ENCODE peak calls at places on chromosome 20, in ten cellular contexts. One of them, this sample, is unnamed.

GRCh38 chr20:56433221-56433879 is 21.3 kb downstream of the CASS4 start:
- DNase-seq in activated naive CD4-positive, alpha-beta T cell treated with anti-CD3 and anti-CD28 coated beads for 36 hours: no peak
- DNase-seq in IMR-90: no peak
- DNase-seq in CD4-positive, CD25-positive, alpha-beta regulatory T cell: no peak
- DNase-seq in AG20443: peak
- DNase-seq in NCI-H2029 treated with DMSO at 0.1 percent for 48 hours: no peak
- DNase-seq in activated CD4-positive, alpha-beta T cell treated with anti-CD3 and anti-CD28 coated beads, Interleukin-2, amount 50 U/mL, for 48 hours: no peak
- DNase-seq in stimulated activated naive CD4-positive, alpha-beta T cell: no peak
- DNase-seq in activated T-cell treated with anti-CD3 and anti-CD28 coated beads, Interleukin-2, amount 50 U/mL, for 4 hours: no peak
- DNase-seq in GM12865: no peak
- DNase-seq in this sample: peak

GRCh38 chr20:54920491-54920890 is 445.1 kb downstream of the DOK5 start:
- DNase-seq in IMR-90: no peak
- DNase-seq in CD4-positive, CD25-positive, alpha-beta regulatory T cell: no peak
- DNase-seq in stimulated activated naive CD4-positive, alpha-beta T cell: no peak
- DNase-seq in activated CD4-positive, alpha-beta T cell treated with anti-CD3 and anti-CD28 coated beads, Interleukin-2, amount 50 U/mL, for 48 hours: no peak
- DNase-seq in NCI-H2029 treated with DMSO at 0.1 percent for 48 hours: no peak
- DNase-seq in GM12865: no peak
- DNase-seq in activated naive CD4-positive, alpha-beta T cell treated with anti-CD3 and anti-CD28 coated beads for 36 hours: no peak
- DNase-seq in AG20443: no peak
- DNase-seq in activated T-cell treated with anti-CD3 and anti-CD28 coated beads, Interleukin-2, amount 50 U/mL, for 4 hours: no peak
- DNase-seq in this sample: no peak

GRCh38 chr20:33112547-33113386 is 33.3 kb downstream of the BPIFB4 start:
- DNase-seq in activated CD4-positive, alpha-beta T cell treated with anti-CD3 and anti-CD28 coated beads, Interleukin-2, amount 50 U/mL, for 48 hours: no peak
- DNase-seq in stimulated activated naive CD4-positive, alpha-beta T cell: no peak
- DNase-seq in activated naive CD4-positive, alpha-beta T cell treated with anti-CD3 and anti-CD28 coated beads for 36 hours: no peak
- DNase-seq in IMR-90: no peak
- DNase-seq in GM12865: no peak
- DNase-seq in NCI-H2029 treated with DMSO at 0.1 percent for 48 hours: no peak
- DNase-seq in AG20443: no peak
- DNase-seq in activated T-cell treated with anti-CD3 and anti-CD28 coated beads, Interleukin-2, amount 50 U/mL, for 4 hours: no peak
- DNase-seq in CD4-positive, CD25-positive, alpha-beta regulatory T cell: no peak
- DNase-seq in this sample: no peak

GRCh38 chr20:25052255-25053206 is 5.4 kb downstream of the ACSS1 start:
- DNase-seq in activated naive CD4-positive, alpha-beta T cell treated with anti-CD3 and anti-CD28 coated beads for 36 hours: no peak
- DNase-seq in AG20443: peak
- DNase-seq in stimulated activated naive CD4-positive, alpha-beta T cell: no peak
- DNase-seq in GM12865: peak
- DNase-seq in CD4-positive, CD25-positive, alpha-beta regulatory T cell: no peak
- DNase-seq in activated T-cell treated with anti-CD3 and anti-CD28 coated beads, Interleukin-2, amount 50 U/mL, for 4 hours: no peak
- DNase-seq in activated CD4-positive, alpha-beta T cell treated with anti-CD3 and anti-CD28 coated beads, Interleukin-2, amount 50 U/mL, for 48 hours: no peak
- DNase-seq in IMR-90: no peak
- DNase-seq in NCI-H2029 treated with DMSO at 0.1 percent for 48 hours: no peak
- DNase-seq in this sample: no peak

GRCh38 chr20:46554850-46555249 is 4.4 kb upstream of the OCSTAMP start:
- DNase-seq in GM12865: no peak
- DNase-seq in AG20443: no peak
- DNase-seq in CD4-positive, CD25-positive, alpha-beta regulatory T cell: no peak
- DNase-seq in stimulated activated naive CD4-positive, alpha-beta T cell: no peak
- DNase-seq in activated naive CD4-positive, alpha-beta T cell treated with anti-CD3 and anti-CD28 coated beads for 36 hours: no peak
- DNase-seq in activated T-cell treated with anti-CD3 and anti-CD28 coated beads, Interleukin-2, amount 50 U/mL, for 4 hours: no peak
- DNase-seq in activated CD4-positive, alpha-beta T cell treated with anti-CD3 and anti-CD28 coated beads, Interleukin-2, amount 50 U/mL, for 48 hours: no peak
- DNase-seq in IMR-90: no peak
- DNase-seq in NCI-H2029 treated with DMSO at 0.1 percent for 48 hours: no peak
- DNase-seq in this sample: no peak

GRCh38 chr20:11537032-11537431 is 380.7 kb upstream of the BTBD3 start:
- DNase-seq in AG20443: no peak
- DNase-seq in GM12865: no peak
- DNase-seq in activated CD4-positive, alpha-beta T cell treated with anti-CD3 and anti-CD28 coated beads, Interleukin-2, amount 50 U/mL, for 48 hours: no peak
- DNase-seq in activated T-cell treated with anti-CD3 and anti-CD28 coated beads, Interleukin-2, amount 50 U/mL, for 4 hours: no peak
- DNase-seq in IMR-90: no peak
- DNase-seq in NCI-H2029 treated with DMSO at 0.1 percent for 48 hours: no peak
- DNase-seq in CD4-positive, CD25-positive, alpha-beta regulatory T cell: no peak
- DNase-seq in activated naive CD4-positive, alpha-beta T cell treated with anti-CD3 and anti-CD28 coated beads for 36 hours: no peak
- DNase-seq in stimulated activated naive CD4-positive, alpha-beta T cell: no peak
- DNase-seq in this sample: no peak

GRCh38 chr20:52212943-52213342 is 21.4 kb upstream of the ZFP64 start:
- DNase-seq in stimulated activated naive CD4-positive, alpha-beta T cell: no peak
- DNase-seq in activated CD4-positive, alpha-beta T cell treated with anti-CD3 and anti-CD28 coated beads, Interleukin-2, amount 50 U/mL, for 48 hours: no peak
- DNase-seq in NCI-H2029 treated with DMSO at 0.1 percent for 48 hours: no peak
- DNase-seq in activated T-cell treated with anti-CD3 and anti-CD28 coated beads, Interleukin-2, amount 50 U/mL, for 4 hours: no peak
- DNase-seq in activated naive CD4-positive, alpha-beta T cell treated with anti-CD3 and anti-CD28 coated beads for 36 hours: no peak
- DNase-seq in GM12865: no peak
- DNase-seq in AG20443: no peak
- DNase-seq in IMR-90: no peak
- DNase-seq in CD4-positive, CD25-positive, alpha-beta regulatory T cell: no peak
- DNase-seq in this sample: no peak

GRCh38 chr20:25584905-25585704 is at the start of gene NINL:
- DNase-seq in GM12865: no peak
- DNase-seq in CD4-positive, CD25-positive, alpha-beta regulatory T cell: peak
- DNase-seq in NCI-H2029 treated with DMSO at 0.1 percent for 48 hours: no peak
- DNase-seq in activated CD4-positive, alpha-beta T cell treated with anti-CD3 and anti-CD28 coated beads, Interleukin-2, amount 50 U/mL, for 48 hours: peak
- DNase-seq in AG20443: peak
- DNase-seq in stimulated activated naive CD4-positive, alpha-beta T cell: peak
- DNase-seq in activated T-cell treated with anti-CD3 and anti-CD28 coated beads, Interleukin-2, amount 50 U/mL, for 4 hours: peak
- DNase-seq in IMR-90: peak
- DNase-seq in activated naive CD4-positive, alpha-beta T cell treated with anti-CD3 and anti-CD28 coated beads for 36 hours: peak
- DNase-seq in this sample: no peak

GRCh38 chr20:11676618-11677289 is 240.9 kb upstream of the BTBD3 start:
- DNase-seq in IMR-90: peak
- DNase-seq in AG20443: peak
- DNase-seq in CD4-positive, CD25-positive, alpha-beta regulatory T cell: peak
- DNase-seq in activated naive CD4-positive, alpha-beta T cell treated with anti-CD3 and anti-CD28 coated beads for 36 hours: peak
- DNase-seq in stimulated activated naive CD4-positive, alpha-beta T cell: no peak
- DNase-seq in activated CD4-positive, alpha-beta T cell treated with anti-CD3 and anti-CD28 coated beads, Interleukin-2, amount 50 U/mL, for 48 hours: peak
- DNase-seq in activated T-cell treated with anti-CD3 and anti-CD28 coated beads, Interleukin-2, amount 50 U/mL, for 4 hours: no peak
- DNase-seq in GM12865: peak
- DNase-seq in NCI-H2029 treated with DMSO at 0.1 percent for 48 hours: peak
- DNase-seq in this sample: peak

GRCh38 chr20:3406481-3407425 is 716 bp downstream of the DNAAF9 start:
- DNase-seq in activated naive CD4-positive, alpha-beta T cell treated with anti-CD3 and anti-CD28 coated beads for 36 hours: peak
- DNase-seq in activated T-cell treated with anti-CD3 and anti-CD28 coated beads, Interleukin-2, amount 50 U/mL, for 4 hours: no peak
- DNase-seq in stimulated activated naive CD4-positive, alpha-beta T cell: peak
- DNase-seq in NCI-H2029 treated with DMSO at 0.1 percent for 48 hours: no peak
- DNase-seq in GM12865: no peak
- DNase-seq in AG20443: peak
- DNase-seq in activated CD4-positive, alpha-beta T cell treated with anti-CD3 and anti-CD28 coated beads, Interleukin-2, amount 50 U/mL, for 48 hours: peak
- DNase-seq in IMR-90: peak
- DNase-seq in CD4-positive, CD25-positive, alpha-beta regulatory T cell: peak
- DNase-seq in this sample: peak

GRCh38 chr20:36116813-36117441 is 37.6 kb upstream of the EPB41L1 start:
- DNase-seq in CD4-positive, CD25-positive, alpha-beta regulatory T cell: no peak
- DNase-seq in activated T-cell treated with anti-CD3 and anti-CD28 coated beads, Interleukin-2, amount 50 U/mL, for 4 hours: no peak
- DNase-seq in activated CD4-positive, alpha-beta T cell treated with anti-CD3 and anti-CD28 coated beads, Interleukin-2, amount 50 U/mL, for 48 hours: no peak
- DNase-seq in AG20443: peak
- DNase-seq in IMR-90: peak
- DNase-seq in GM12865: no peak
- DNase-seq in NCI-H2029 treated with DMSO at 0.1 percent for 48 hours: no peak
- DNase-seq in stimulated activated naive CD4-positive, alpha-beta T cell: no peak
- DNase-seq in activated naive CD4-positive, alpha-beta T cell treated with anti-CD3 and anti-CD28 coated beads for 36 hours: no peak
- DNase-seq in this sample: peak

GRCh38 chr20:45322952-45323383 is 14.9 kb upstream of the MATN4 start:
- DNase-seq in stimulated activated naive CD4-positive, alpha-beta T cell: no peak
- DNase-seq in AG20443: no peak
- DNase-seq in IMR-90: peak
- DNase-seq in GM12865: peak
- DNase-seq in activated CD4-positive, alpha-beta T cell treated with anti-CD3 and anti-CD28 coated beads, Interleukin-2, amount 50 U/mL, for 48 hours: no peak
- DNase-seq in CD4-positive, CD25-positive, alpha-beta regulatory T cell: no peak
- DNase-seq in activated T-cell treated with anti-CD3 and anti-CD28 coated beads, Interleukin-2, amount 50 U/mL, for 4 hours: no peak
- DNase-seq in activated naive CD4-positive, alpha-beta T cell treated with anti-CD3 and anti-CD28 coated beads for 36 hours: peak
- DNase-seq in NCI-H2029 treated with DMSO at 0.1 percent for 48 hours: peak
- DNase-seq in this sample: no peak

GRCh38 chr20:61762886-61763739 is 302.6 kb downstream of the TAF4 start:
- DNase-seq in AG20443: no peak
- DNase-seq in IMR-90: no peak
- DNase-seq in NCI-H2029 treated with DMSO at 0.1 percent for 48 hours: no peak
- DNase-seq in GM12865: no peak
- DNase-seq in CD4-positive, CD25-positive, alpha-beta regulatory T cell: no peak
- DNase-seq in activated naive CD4-positive, alpha-beta T cell treated with anti-CD3 and anti-CD28 coated beads for 36 hours: no peak
- DNase-seq in activated CD4-positive, alpha-beta T cell treated with anti-CD3 and anti-CD28 coated beads, Interleukin-2, amount 50 U/mL, for 48 hours: no peak
- DNase-seq in stimulated activated naive CD4-positive, alpha-beta T cell: no peak
- DNase-seq in activated T-cell treated with anti-CD3 and anti-CD28 coated beads, Interleukin-2, amount 50 U/mL, for 4 hours: no peak
- DNase-seq in this sample: no peak

GRCh38 chr20:12199703-12200102 is 282.0 kb downstream of the BTBD3 start:
- DNase-seq in GM12865: no peak
- DNase-seq in activated naive CD4-positive, alpha-beta T cell treated with anti-CD3 and anti-CD28 coated beads for 36 hours: no peak
- DNase-seq in activated T-cell treated with anti-CD3 and anti-CD28 coated beads, Interleukin-2, amount 50 U/mL, for 4 hours: no peak
- DNase-seq in NCI-H2029 treated with DMSO at 0.1 percent for 48 hours: no peak
- DNase-seq in CD4-positive, CD25-positive, alpha-beta regulatory T cell: no peak
- DNase-seq in activated CD4-positive, alpha-beta T cell treated with anti-CD3 and anti-CD28 coated beads, Interleukin-2, amount 50 U/mL, for 48 hours: no peak
- DNase-seq in stimulated activated naive CD4-positive, alpha-beta T cell: no peak
- DNase-seq in IMR-90: no peak
- DNase-seq in AG20443: no peak
- DNase-seq in this sample: no peak

GRCh38 chr20:52652271-52652670 is 319.9 kb upstream of the TSHZ2 start:
- DNase-seq in activated CD4-positive, alpha-beta T cell treated with anti-CD3 and anti-CD28 coated beads, Interleukin-2, amount 50 U/mL, for 48 hours: no peak
- DNase-seq in IMR-90: no peak
- DNase-seq in AG20443: no peak
- DNase-seq in activated T-cell treated with anti-CD3 and anti-CD28 coated beads, Interleukin-2, amount 50 U/mL, for 4 hours: no peak
- DNase-seq in CD4-positive, CD25-positive, alpha-beta regulatory T cell: no peak
- DNase-seq in activated naive CD4-positive, alpha-beta T cell treated with anti-CD3 and anti-CD28 coated beads for 36 hours: no peak
- DNase-seq in stimulated activated naive CD4-positive, alpha-beta T cell: no peak
- DNase-seq in GM12865: no peak
- DNase-seq in NCI-H2029 treated with DMSO at 0.1 percent for 48 hours: no peak
- DNase-seq in this sample: no peak

GRCh38 chr20:41956316-41957050 is 338.3 kb upstream of the CHD6 start:
- DNase-seq in GM12865: peak
- DNase-seq in activated T-cell treated with anti-CD3 and anti-CD28 coated beads, Interleukin-2, amount 50 U/mL, for 4 hours: no peak
- DNase-seq in NCI-H2029 treated with DMSO at 0.1 percent for 48 hours: peak
- DNase-seq in activated CD4-positive, alpha-beta T cell treated with anti-CD3 and anti-CD28 coated beads, Interleukin-2, amount 50 U/mL, for 48 hours: no peak
- DNase-seq in IMR-90: no peak
- DNase-seq in stimulated activated naive CD4-positive, alpha-beta T cell: no peak
- DNase-seq in CD4-positive, CD25-positive, alpha-beta regulatory T cell: no peak
- DNase-seq in AG20443: no peak
- DNase-seq in activated naive CD4-positive, alpha-beta T cell treated with anti-CD3 and anti-CD28 coated beads for 36 hours: no peak
- DNase-seq in this sample: no peak

GRCh38 chr20:53865905-53866786 is 204.2 kb downstream of the BCAS1 start:
- DNase-seq in GM12865: peak
- DNase-seq in NCI-H2029 treated with DMSO at 0.1 percent for 48 hours: no peak
- DNase-seq in stimulated activated naive CD4-positive, alpha-beta T cell: peak
- DNase-seq in activated naive CD4-positive, alpha-beta T cell treated with anti-CD3 and anti-CD28 coated beads for 36 hours: no peak
- DNase-seq in activated CD4-positive, alpha-beta T cell treated with anti-CD3 and anti-CD28 coated beads, Interleukin-2, amount 50 U/mL, for 48 hours: no peak
- DNase-seq in activated T-cell treated with anti-CD3 and anti-CD28 coated beads, Interleukin-2, amount 50 U/mL, for 4 hours: no peak
- DNase-seq in CD4-positive, CD25-positive, alpha-beta regulatory T cell: no peak
- DNase-seq in IMR-90: peak
- DNase-seq in AG20443: peak
- DNase-seq in this sample: peak

GRCh38 chr20:24682496-24683090 is 213.2 kb downstream of the SYNDIG1 start:
- DNase-seq in activated CD4-positive, alpha-beta T cell treated with anti-CD3 and anti-CD28 coated beads, Interleukin-2, amount 50 U/mL, for 48 hours: no peak
- DNase-seq in activated naive CD4-positive, alpha-beta T cell treated with anti-CD3 and anti-CD28 coated beads for 36 hours: no peak
- DNase-seq in stimulated activated naive CD4-positive, alpha-beta T cell: no peak
- DNase-seq in CD4-positive, CD25-positive, alpha-beta regulatory T cell: no peak
- DNase-seq in NCI-H2029 treated with DMSO at 0.1 percent for 48 hours: no peak
- DNase-seq in activated T-cell treated with anti-CD3 and anti-CD28 coated beads, Interleukin-2, amount 50 U/mL, for 4 hours: no peak
- DNase-seq in AG20443: no peak
- DNase-seq in IMR-90: no peak
- DNase-seq in GM12865: no peak
- DNase-seq in this sample: no peak

GRCh38 chr20:37741560-37741959 is 47.7 kb downstream of the CTNNBL1 start:
- DNase-seq in AG20443: no peak
- DNase-seq in stimulated activated naive CD4-positive, alpha-beta T cell: no peak
- DNase-seq in GM12865: no peak
- DNase-seq in activated CD4-positive, alpha-beta T cell treated with anti-CD3 and anti-CD28 coated beads, Interleukin-2, amount 50 U/mL, for 48 hours: no peak
- DNase-seq in activated naive CD4-positive, alpha-beta T cell treated with anti-CD3 and anti-CD28 coated beads for 36 hours: no peak
- DNase-seq in NCI-H2029 treated with DMSO at 0.1 percent for 48 hours: no peak
- DNase-seq in IMR-90: peak
- DNase-seq in activated T-cell treated with anti-CD3 and anti-CD28 coated beads, Interleukin-2, amount 50 U/mL, for 4 hours: no peak
- DNase-seq in CD4-positive, CD25-positive, alpha-beta regulatory T cell: no peak
- DNase-seq in this sample: no peak